ENCODE peak calls at places on chromosome 7, in six cellular contexts. One of them, this sample, is unnamed.

GRCh38 chr7:44367475-44368030 is 42.2 kb upstream of the CAMK2B start:
- DNase-seq in K562: no peak
- DNase-seq in lower lobe of right lung: no peak
- DNase-seq in HCT116: no peak
- DNase-seq in upper lobe of right lung: no peak
- DNase-seq in stomach: peak
- DNase-seq in this sample: no peak

GRCh38 chr7:123797673-123798526 is 47.1 kb upstream of the HYAL4 start:
- DNase-seq in upper lobe of right lung: no peak
- DNase-seq in stomach: no peak
- DNase-seq in K562: peak
- DNase-seq in HCT116: peak
- DNase-seq in lower lobe of right lung: no peak
- DNase-seq in this sample: no peak

GRCh38 chr7:17456541-17456940 is 158.1 kb downstream of the AHR start:
- DNase-seq in K562: no peak
- DNase-seq in lower lobe of right lung: no peak
- DNase-seq in HCT116: no peak
- DNase-seq in stomach: no peak
- DNase-seq in upper lobe of right lung: no peak
- DNase-seq in this sample: no peak

GRCh38 chr7:101521430-101521925 is 107.6 kb downstream of the MYL10 start:
- DNase-seq in HCT116: no peak
- DNase-seq in upper lobe of right lung: no peak
- DNase-seq in K562: no peak
- DNase-seq in stomach: no peak
- DNase-seq in lower lobe of right lung: no peak
- DNase-seq in this sample: no peak

GRCh38 chr7:112669306-112669705 is 120.9 kb downstream of the TMEM168 start:
- DNase-seq in lower lobe of right lung: no peak
- DNase-seq in upper lobe of right lung: no peak
- DNase-seq in HCT116: no peak
- DNase-seq in stomach: no peak
- DNase-seq in K562: no peak
- DNase-seq in this sample: no peak

GRCh38 chr7:80277434-80278427 is 143.1 kb downstream of the GNAI1 start:
- DNase-seq in HCT116: peak
- DNase-seq in stomach: no peak
- DNase-seq in lower lobe of right lung: no peak
- DNase-seq in K562: no peak
- DNase-seq in upper lobe of right lung: no peak
- DNase-seq in this sample: no peak

GRCh38 chr7:44535348-44536064 is 5.6 kb downstream of the NPC1L1 start:
- DNase-seq in lower lobe of right lung: no peak
- DNase-seq in HCT116: no peak
- DNase-seq in K562: no peak
- DNase-seq in stomach: no peak
- DNase-seq in upper lobe of right lung: no peak
- DNase-seq in this sample: no peak

GRCh38 chr7:101363734-101364374 is 1.2 kb downstream of the COL26A1 start:
- DNase-seq in K562: peak
- DNase-seq in HCT116: peak
- DNase-seq in upper lobe of right lung: peak
- DNase-seq in lower lobe of right lung: peak
- DNase-seq in stomach: peak
- DNase-seq in this sample: peak

GRCh38 chr7:2820508-2820934 is 23.6 kb downstream of the GNA12 start:
- DNase-seq in upper lobe of right lung: peak
- DNase-seq in lower lobe of right lung: peak
- DNase-seq in K562: no peak
- DNase-seq in HCT116: no peak
- DNase-seq in stomach: peak
- DNase-seq in this sample: no peak

GRCh38 chr7:20407585-20408466 is 77.1 kb downstream of the ITGB8 start:
- DNase-seq in upper lobe of right lung: peak
- DNase-seq in lower lobe of right lung: peak
- DNase-seq in K562: no peak
- DNase-seq in stomach: peak
- DNase-seq in HCT116: no peak
- DNase-seq in this sample: no peak

GRCh38 chr7:50262916-50263690 is 41.4 kb upstream of the IKZF1 start:
- DNase-seq in lower lobe of right lung: no peak
- DNase-seq in stomach: no peak
- DNase-seq in upper lobe of right lung: no peak
- DNase-seq in K562: no peak
- DNase-seq in HCT116: no peak
- DNase-seq in this sample: no peak

GRCh38 chr7:77382532-77382931 is 33.6 kb downstream of the GSAP start:
- DNase-seq in lower lobe of right lung: no peak
- DNase-seq in K562: no peak
- DNase-seq in HCT116: no peak
- DNase-seq in stomach: no peak
- DNase-seq in upper lobe of right lung: no peak
- DNase-seq in this sample: no peak

GRCh38 chr7:128163473-128163872 is 77.6 kb upstream of the LEP start:
- DNase-seq in lower lobe of right lung: no peak
- DNase-seq in HCT116: no peak
- DNase-seq in stomach: no peak
- DNase-seq in upper lobe of right lung: no peak
- DNase-seq in K562: no peak
- DNase-seq in this sample: no peak

GRCh38 chr7:151178831-151179230 is 8.2 kb downstream of the ASB10 start:
- DNase-seq in upper lobe of right lung: no peak
- DNase-seq in lower lobe of right lung: no peak
- DNase-seq in stomach: no peak
- DNase-seq in HCT116: no peak
- DNase-seq in K562: no peak
- DNase-seq in this sample: no peak

GRCh38 chr7:157916946-157917670 is 580.3 kb downstream of the DNAJB6 start:
- DNase-seq in K562: no peak
- DNase-seq in upper lobe of right lung: no peak
- DNase-seq in HCT116: no peak
- DNase-seq in lower lobe of right lung: no peak
- DNase-seq in stomach: no peak
- DNase-seq in this sample: no peak

GRCh38 chr7:24722386-24723177 is 34.7 kb downstream of the GSDME start:
- DNase-seq in HCT116: no peak
- DNase-seq in K562: no peak
- DNase-seq in stomach: no peak
- DNase-seq in upper lobe of right lung: no peak
- DNase-seq in lower lobe of right lung: no peak
- DNase-seq in this sample: no peak

GRCh38 chr7:85286449-85286848 is 99.6 kb upstream of the SEMA3D start:
- DNase-seq in HCT116: no peak
- DNase-seq in upper lobe of right lung: no peak
- DNase-seq in lower lobe of right lung: no peak
- DNase-seq in stomach: no peak
- DNase-seq in K562: no peak
- DNase-seq in this sample: no peak

GRCh38 chr7:134327896-134328295 is 11.2 kb upstream of the SLC35B4 start:
- DNase-seq in HCT116: peak
- DNase-seq in K562: peak
- DNase-seq in upper lobe of right lung: no peak
- DNase-seq in lower lobe of right lung: no peak
- DNase-seq in stomach: no peak
- DNase-seq in this sample: peak

GRCh38 chr7:38107486-38107893 is 70.6 kb upstream of the STARD3NL start:
- DNase-seq in upper lobe of right lung: no peak
- DNase-seq in K562: peak
- DNase-seq in stomach: peak
- DNase-seq in lower lobe of right lung: peak
- DNase-seq in HCT116: peak
- DNase-seq in this sample: no peak

GRCh38 chr7:7736671-7737070 is 18.3 kb upstream of the RPA3 start:
- DNase-seq in lower lobe of right lung: no peak
- DNase-seq in upper lobe of right lung: no peak
- DNase-seq in stomach: no peak
- DNase-seq in HCT116: no peak
- DNase-seq in K562: no peak
- DNase-seq in this sample: no peak

GRCh38 chr7:69115788-69116187 is 482.5 kb upstream of the AUTS2 start:
- DNase-seq in upper lobe of right lung: no peak
- DNase-seq in HCT116: no peak
- DNase-seq in K562: no peak
- DNase-seq in stomach: no peak
- DNase-seq in lower lobe of right lung: no peak
- DNase-seq in this sample: no peak

GRCh38 chr7:128895320-128895719 is 15.2 kb downstream of the KCP start:
- DNase-seq in K562: no peak
- DNase-seq in HCT116: no peak
- DNase-seq in upper lobe of right lung: peak
- DNase-seq in lower lobe of right lung: no peak
- DNase-seq in stomach: no peak
- DNase-seq in this sample: no peak

GRCh38 chr7:117808273-117808868 is 64.9 kb downstream of the CTTNBP2 start:
- DNase-seq in upper lobe of right lung: no peak
- DNase-seq in stomach: peak
- DNase-seq in HCT116: no peak
- DNase-seq in lower lobe of right lung: no peak
- DNase-seq in K562: no peak
- DNase-seq in this sample: no peak

GRCh38 chr7:42766810-42767423 is 145.0 kb downstream of the C7orf25 start:
- DNase-seq in lower lobe of right lung: no peak
- DNase-seq in stomach: no peak
- DNase-seq in HCT116: no peak
- DNase-seq in upper lobe of right lung: no peak
- DNase-seq in K562: no peak
- DNase-seq in this sample: no peak

GRCh38 chr7:42770106-42770505 is 141.8 kb downstream of the C7orf25 start:
- DNase-seq in HCT116: no peak
- DNase-seq in K562: no peak
- DNase-seq in upper lobe of right lung: no peak
- DNase-seq in lower lobe of right lung: no peak
- DNase-seq in stomach: no peak
- DNase-seq in this sample: no peak

GRCh38 chr7:42763137-42763551 is 148.7 kb downstream of the C7orf25 start:
- DNase-seq in K562: no peak
- DNase-seq in lower lobe of right lung: no peak
- DNase-seq in upper lobe of right lung: no peak
- DNase-seq in stomach: no peak
- DNase-seq in HCT116: no peak
- DNase-seq in this sample: no peak

GRCh38 chr7:42768037-42768436 is 143.8 kb downstream of the C7orf25 start:
- DNase-seq in K562: no peak
- DNase-seq in HCT116: no peak
- DNase-seq in lower lobe of right lung: no peak
- DNase-seq in stomach: no peak
- DNase-seq in upper lobe of right lung: no peak
- DNase-seq in this sample: no peak
- TF ChIP-seq CTCF in K562: no peak
- TF ChIP-seq CTCF in HCT116: no peak
- TF ChIP-seq CTCF in lower lobe of right lung: no peak
- TF ChIP-seq CTCF in stomach: no peak
- TF ChIP-seq CTCF in upper lobe of right lung: no peak
- TF ChIP-seq CTCF in this sample: no peak

GRCh38 chr7:108114117-108114841 is 15.9 kb downstream of the LAMB4 start:
- DNase-seq in HCT116: peak
- DNase-seq in K562: no peak
- DNase-seq in lower lobe of right lung: no peak
- DNase-seq in stomach: no peak
- DNase-seq in upper lobe of right lung: no peak
- DNase-seq in this sample: no peak
- TF ChIP-seq CTCF in HCT116: peak
- TF ChIP-seq CTCF in K562: peak
- TF ChIP-seq CTCF in lower lobe of right lung: peak
- TF ChIP-seq CTCF in stomach: peak
- TF ChIP-seq CTCF in upper lobe of right lung: peak
- TF ChIP-seq CTCF in this sample: peak

DNA sequence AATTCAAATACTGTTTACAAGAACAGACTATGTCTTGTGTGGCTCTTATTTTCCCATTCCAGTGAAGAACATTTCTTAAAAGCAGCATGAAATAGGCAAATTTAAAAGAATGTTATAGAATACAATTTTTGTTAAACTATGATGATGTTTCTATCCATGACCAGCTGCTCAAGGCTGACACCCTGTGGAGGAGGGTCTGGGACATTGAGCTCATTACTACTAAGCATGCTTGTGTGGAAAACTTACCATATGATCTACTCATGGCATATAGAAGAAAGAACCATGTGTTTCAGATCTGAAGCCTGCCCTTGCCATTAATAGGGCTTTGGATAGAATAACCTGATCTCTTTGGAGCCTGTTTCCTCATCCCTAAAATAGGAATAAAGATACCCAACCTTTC is 125.0 kb downstream of the FOXP2 start:
- DNase-seq in stomach: no peak
- DNase-seq in lower lobe of right lung: no peak
- DNase-seq in HCT116: peak
- DNase-seq in upper lobe of right lung: no peak
- DNase-seq in K562: no peak
- DNase-seq in this sample: no peak
- TF ChIP-seq CTCF in stomach: no peak
- TF ChIP-seq CTCF in lower lobe of right lung: no peak
- TF ChIP-seq CTCF in HCT116: peak
- TF ChIP-seq CTCF in upper lobe of right lung: peak
- TF ChIP-seq CTCF in K562: no peak
- TF ChIP-seq CTCF in this sample: peak

DNA sequence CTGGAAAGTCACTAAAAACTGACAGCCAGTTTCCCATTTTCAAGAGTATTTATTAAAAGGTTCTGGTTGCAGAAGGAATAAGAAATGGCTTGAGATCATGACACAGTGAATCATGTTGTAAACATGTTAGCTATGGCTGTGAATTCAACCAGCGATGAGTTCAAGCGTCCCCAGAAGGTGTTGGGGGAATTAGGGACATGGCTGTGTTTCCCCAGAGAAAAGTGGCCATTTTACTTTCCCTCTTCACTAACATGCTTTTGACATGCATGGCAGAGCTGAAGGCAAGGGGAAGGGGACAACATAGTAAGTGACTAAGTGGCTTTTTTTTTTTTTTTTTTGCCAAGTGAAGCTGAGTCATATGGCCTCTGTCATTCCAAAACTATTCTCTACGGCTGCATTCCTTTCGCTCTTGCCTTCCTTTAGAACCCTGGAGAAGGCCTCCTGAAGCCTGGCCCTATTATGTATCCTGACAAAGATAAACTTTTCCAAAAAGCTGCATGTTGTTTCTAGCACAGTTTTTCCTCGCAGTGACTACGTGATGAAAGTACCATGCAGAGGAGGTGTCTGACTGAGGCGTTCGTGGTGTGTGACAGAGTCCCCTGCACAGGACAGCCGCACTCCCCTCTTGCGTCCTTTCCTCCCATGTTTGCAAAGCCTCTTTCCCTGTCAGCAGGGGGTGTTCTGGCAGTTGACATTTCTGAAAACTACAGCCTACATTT is 46.9 kb downstream of the EGFR start:
- DNase-seq in HCT116: peak
- DNase-seq in K562: no peak
- DNase-seq in upper lobe of right lung: no peak
- DNase-seq in stomach: no peak
- DNase-seq in lower lobe of right lung: no peak
- DNase-seq in this sample: no peak
- TF ChIP-seq CTCF in HCT116: no peak
- TF ChIP-seq CTCF in K562: no peak
- TF ChIP-seq CTCF in upper lobe of right lung: no peak
- TF ChIP-seq CTCF in stomach: no peak
- TF ChIP-seq CTCF in lower lobe of right lung: no peak
- TF ChIP-seq CTCF in this sample: no peak

This sample was measured in D721Med.